ENCODE peak calls at places on chromosomes 16 and 17, in eight cellular contexts. Z is PC-9, C is BE2C, M is AG10803, L is PC-3, B is coronary artery, O is NB4, S is fibroblast of pulmonary artery. N is an unnamed sample.

GRCh38 chr16:9836118-9836736 is 346.0 kb downstream of the GRIN2A start:
- DNase-seq in L (peak), C (no peak), Z (no peak), B (no peak), M (peak), O (peak), S (peak), N (peak)

GRCh38 chr17:65902831-65903549 is 288.9 kb downstream of the CEP112 start:
- DNase-seq in L (no peak), S (no peak), O (no peak), B (no peak), C (no peak), Z (no peak), M (no peak), N (no peak)

GRCh38 chr16:80463303-80463702 is 77.5 kb upstream of the DYNLRB2 start:
- DNase-seq in M (no peak), B (no peak), Z (no peak), S (no peak), C (no peak), L (no peak), O (no peak), N (no peak)

GRCh38 chr17:46167826-46168569 is 25.2 kb downstream of the KANSL1 start:
- DNase-seq in M (peak), S (peak), C (no peak), L (peak), B (no peak), O (no peak), Z (no peak), N (peak)

GRCh38 chr16:11586375-11586855 is 304 bp downstream of the LITAF start:
- DNase-seq in L (no peak), C (no peak), Z (no peak), S (no peak), O (no peak), B (no peak), M (no peak), N (no peak)

GRCh38 chr17:78342438-78343098 is 17.3 kb downstream of the SOCS3 start:
- DNase-seq in L (peak), O (peak), B (peak), M (peak), C (no peak), S (peak), Z (peak), N (no peak)

GRCh38 chr17:72454342-72454741 is 333.5 kb downstream of the SOX9 start:
- DNase-seq in C (no peak), M (no peak), Z (no peak), O (no peak), S (no peak), L (no peak), B (no peak), N (no peak)

GRCh38 chr17:82371333-82372062 is at the start of gene UTS2R:
- DNase-seq in S (no peak), M (no peak), Z (no peak), C (no peak), L (no peak), B (no peak), O (no peak), N (no peak)

GRCh38 chr17:7293821-7294613 is 422 bp downstream of the YBX2 start:
- DNase-seq in C (no peak), L (no peak), M (no peak), B (no peak), S (no peak), Z (peak), O (peak), N (no peak)

GRCh38 chr17:2755941-2756724 is 6.7 kb upstream of the CCDC92B start:
- DNase-seq in O (no peak), L (no peak), Z (no peak), M (no peak), C (no peak), S (no peak), B (no peak), N (no peak)

GRCh38 chr16:3129137-3130131 is 5.4 kb upstream of the ZNF213 start:
- DNase-seq in M (peak), B (peak), C (peak), O (peak), S (peak), L (peak), Z (peak), N (peak)

GRCh38 chr17:4676777-4677176 is 27.2 kb downstream of the PELP1 start:
- DNase-seq in B (no peak), S (no peak), M (no peak), Z (no peak), L (no peak), C (no peak), O (no peak), N (no peak)

GRCh38 chr16:11254913-11255736 is 879 bp downstream of the SOCS1 start:
- DNase-seq in B (no peak), L (peak), C (peak), M (peak), O (peak), S (peak), Z (peak), N (no peak)

GRCh38 chr16:15482068-15482747 is 47.8 kb downstream of the BMERB1 start:
- DNase-seq in O (peak), B (peak), L (peak), C (peak), Z (peak), S (peak), M (peak), N (peak)

GRCh38 chr17:47959825-47960655 is 2.4 kb upstream of the PRR15L start:
- DNase-seq in O (no peak), Z (peak), B (no peak), L (no peak), M (no peak), C (no peak), S (no peak), N (no peak)

GRCh38 chr17:78313735-78314648 is 45.9 kb downstream of the SOCS3 start:
- DNase-seq in B (no peak), Z (peak), L (peak), M (peak), C (peak), S (peak), O (peak), N (peak)

GRCh38 chr17:13597723-13598347 is 3.9 kb downstream of the HS3ST3A1 start:
- DNase-seq in B (no peak), Z (peak), C (peak), M (peak), O (peak), S (peak), L (peak), N (peak)

GRCh38 chr17:73998246-73999220 is 204.9 kb upstream of the RPL38 start:
- DNase-seq in O (peak), C (peak), Z (peak), M (no peak), L (peak), B (no peak), S (no peak), N (no peak)

DNA sequence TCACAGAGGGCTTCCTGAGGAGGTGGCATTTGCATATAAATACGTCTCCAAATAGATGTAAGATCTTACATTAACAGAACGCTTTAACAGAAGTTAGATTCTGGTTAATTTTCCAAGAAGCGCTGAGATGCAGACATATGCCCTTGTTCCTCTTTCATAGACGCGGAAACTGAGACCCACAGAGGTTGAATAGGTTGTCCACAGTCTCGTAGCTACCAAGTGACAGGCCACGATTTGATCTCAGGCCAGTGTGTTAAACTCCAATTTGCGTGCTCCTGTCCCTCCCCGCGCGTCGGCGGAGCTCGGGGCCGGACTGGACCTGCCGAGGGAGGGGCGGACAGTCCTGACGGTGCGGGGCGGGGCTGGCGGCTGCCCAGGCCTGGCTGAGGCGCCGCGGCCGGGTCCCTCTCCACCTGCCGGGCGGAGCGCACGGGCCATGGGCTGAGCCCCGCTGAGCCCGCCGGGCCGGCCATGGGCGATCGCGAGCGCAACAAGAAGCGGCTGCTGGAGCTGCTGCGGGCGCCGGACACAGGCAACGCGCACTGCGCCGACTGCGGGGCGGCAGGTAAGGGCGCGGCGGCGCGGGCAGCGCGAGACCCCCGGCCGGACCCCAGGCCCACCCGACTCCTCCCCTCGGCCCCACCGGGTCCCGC is at the start of gene ADAP2:
- DNase-seq in B (no peak), C (peak), M (no peak), O (peak), Z (peak), L (peak), S (no peak), N (no peak)
- H3K4me3 ChIP-seq in B (peak), C (no peak), M (no peak), O (no peak), Z (peak), L (peak), S (peak), N (peak)

GRCh38 chr17:62692721-62693431 is 65.4 kb downstream of the MRC2 start:
- DNase-seq in O (peak), L (peak), B (no peak), S (peak), Z (no peak), M (peak), C (peak), N (no peak)
- TF ChIP-seq CTCF in O (peak), L (peak), B (no peak), S (peak), Z (peak), M (peak), C (peak), N (peak)

GRCh38 chr17:75815399-75815798 is 28.8 kb downstream of the UNC13D start:
- DNase-seq in O (no peak), S (no peak), B (no peak), Z (no peak), M (no peak), C (no peak), L (no peak), N (no peak)
- H3K4me3 ChIP-seq in O (no peak), S (no peak), B (no peak), Z (no peak), M (no peak), C (no peak), L (no peak), N (no peak)

GRCh38 chr16:21613361-21613760 is 14.0 kb downstream of the METTL9 start:
- DNase-seq in L (no peak), B (no peak), S (no peak), O (no peak), M (no peak), Z (no peak), C (no peak), N (no peak)

GRCh38 chr16:21611178-21611545 is 11.8 kb downstream of the METTL9 start:
- DNase-seq in Z (no peak), C (no peak), L (peak), M (peak), O (peak), B (no peak), S (peak), N (no peak)

GRCh38 chr16:21611546-21612384 is 12.4 kb downstream of the METTL9 start:
- DNase-seq in C (no peak), O (no peak), L (peak), M (peak), Z (peak), B (no peak), S (peak), N (no peak)

GRCh38 chr16:21618261-21618660 is 18.9 kb downstream of the METTL9 start:
- DNase-seq in M (no peak), C (no peak), L (no peak), Z (no peak), O (no peak), B (no peak), S (no peak), N (no peak)

GRCh38 chr16:21614896-21615295 is 15.5 kb downstream of the METTL9 start:
- DNase-seq in B (no peak), C (no peak), L (no peak), S (no peak), M (no peak), O (peak), Z (no peak), N (no peak)
- TF ChIP-seq CTCF in B (no peak), C (peak), L (peak), S (no peak), M (no peak), O (peak), Z (no peak), N (no peak)

GRCh38 chr17:28043296-28043695 is 819 bp downstream of the NLK start:
- DNase-seq in Z (no peak), O (no peak), L (no peak), B (no peak), M (no peak), C (no peak), S (no peak), N (no peak)

GRCh38 chr17:28046034-28046825 is 3.8 kb downstream of the NLK start:
- DNase-seq in L (no peak), O (no peak), B (no peak), Z (no peak), S (no peak), C (no peak), M (no peak), N (no peak)

GRCh38 chr17:28042721-28043291 is 329 bp downstream of the NLK start:
- DNase-seq in Z (no peak), B (no peak), L (no peak), O (no peak), M (no peak), C (no peak), S (no peak), N (no peak)

GRCh38 chr17:28047806-28048205 is 5.3 kb downstream of the NLK start:
- DNase-seq in S (no peak), C (no peak), L (no peak), M (no peak), Z (no peak), O (no peak), B (no peak), N (no peak)

GRCh38 chr17:28045304-28045703 is 2.8 kb downstream of the NLK start:
- DNase-seq in B (no peak), S (no peak), C (no peak), L (no peak), M (no peak), Z (no peak), O (no peak), N (no peak)
- H3K4me3 ChIP-seq in B (no peak), S (peak), C (no peak), L (peak), M (no peak), Z (no peak), O (no peak), N (no peak)

GRCh38 chr17:57955183-57955952 is at the start of gene CUEDC1:
- DNase-seq in Z (peak), S (peak), L (peak), M (peak), C (peak), O (peak), B (peak), N (no peak)
- TF ChIP-seq CTCF in Z (peak), S (no peak), L (no peak), M (peak), C (no peak), O (no peak), B (peak), N (peak)

GRCh38 chr17:64546716-64547115 is 39.9 kb downstream of the CEP95 start:
- DNase-seq in Z (no peak), B (no peak), L (no peak), S (no peak), C (no peak), M (no peak), O (no peak), N (no peak)

GRCh38 chr17:64547354-64547753 is 40.6 kb downstream of the CEP95 start:
- DNase-seq in C (no peak), M (no peak), S (no peak), Z (no peak), O (no peak), L (no peak), B (no peak), N (no peak)

GRCh38 chr17:64540118-64540776 is 33.5 kb downstream of the CEP95 start:
- DNase-seq in Z (no peak), S (no peak), L (peak), B (no peak), O (no peak), M (no peak), C (no peak), N (peak)

DNA sequence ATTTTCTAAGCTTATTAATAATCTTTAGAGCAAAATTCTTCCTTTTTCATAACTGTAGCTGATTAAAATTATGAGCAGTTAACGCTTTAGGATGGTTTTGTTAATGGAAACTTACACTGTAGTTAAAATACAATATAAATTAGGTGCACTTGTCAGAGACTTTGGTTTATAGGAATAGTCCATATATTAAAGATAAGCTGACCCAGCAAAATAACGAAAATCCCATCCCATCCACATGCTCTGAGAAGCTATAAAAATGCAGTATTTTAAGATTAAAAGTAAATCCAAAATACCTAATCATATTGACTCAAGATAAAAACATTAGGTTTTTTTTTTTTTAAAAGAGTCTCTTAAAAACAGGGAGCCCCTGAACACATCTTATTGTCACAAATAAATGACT is 38.0 kb downstream of the CEP95 start:
- DNase-seq in O (no peak), S (no peak), L (no peak), M (no peak), Z (no peak), C (no peak), B (no peak), N (no peak)
- H3K4me3 ChIP-seq in O (no peak), S (no peak), L (no peak), M (no peak), Z (no peak), C (no peak), B (no peak), N (no peak)

DNA sequence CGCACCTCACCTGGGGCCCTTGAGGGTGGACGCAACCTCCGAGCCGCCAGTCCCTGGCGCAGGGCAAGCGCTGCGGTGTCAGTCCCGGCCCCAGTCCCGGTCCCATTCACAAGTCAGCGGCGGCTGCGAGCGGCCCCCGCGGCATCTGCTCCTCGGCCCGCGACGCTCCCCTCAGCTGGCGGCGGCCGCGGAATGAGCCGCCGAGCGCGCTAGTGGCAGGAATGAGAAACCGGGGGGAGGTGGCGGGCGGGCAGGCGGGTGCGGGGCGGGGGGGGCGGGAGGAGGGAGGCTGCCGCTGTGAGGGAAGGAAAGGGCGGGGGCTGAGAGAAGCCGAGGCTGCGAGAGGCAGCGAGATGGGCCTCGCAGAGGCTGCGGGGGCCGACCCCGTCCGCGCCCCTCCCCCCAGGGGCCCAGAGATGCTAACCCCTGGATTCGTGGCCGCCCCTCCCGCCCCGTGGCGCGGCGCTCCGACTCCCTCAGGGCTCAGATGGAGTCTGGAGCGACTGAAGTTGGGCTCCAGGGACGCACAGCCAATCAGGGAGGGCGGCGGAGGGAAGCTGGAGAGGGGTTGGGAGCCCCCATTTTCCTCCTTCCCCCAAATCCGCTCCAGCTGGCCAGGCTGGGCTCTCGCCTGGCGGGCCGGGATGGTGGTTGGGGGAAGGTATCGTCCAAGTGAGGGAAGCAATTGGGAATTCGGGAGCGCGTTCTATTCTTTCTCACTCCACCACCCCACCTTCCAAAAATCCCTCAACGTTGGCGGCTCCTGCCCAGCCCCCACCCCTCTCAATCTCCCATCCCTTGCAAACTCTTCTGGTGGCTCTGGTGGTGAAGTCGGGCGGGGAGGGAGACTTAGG is at the start of gene CDH11:
- DNase-seq in O (no peak), B (peak), Z (no peak), C (peak), S (peak), M (peak), L (peak), N (no peak)
- TF ChIP-seq CTCF in O (no peak), B (peak), Z (no peak), C (no peak), S (peak), M (peak), L (no peak), N (no peak)

GRCh38 chr16:14182999-14183398 is 111.9 kb downstream of the MRTFB start:
- DNase-seq in Z (no peak), B (no peak), S (no peak), C (no peak), M (no peak), O (no peak), L (no peak), N (no peak)

GRCh38 chr16:14186007-14186953 is 115.2 kb downstream of the MRTFB start:
- DNase-seq in L (peak), M (peak), O (no peak), C (peak), B (no peak), S (peak), Z (no peak), N (no peak)

GRCh38 chr16:14186954-14187306 is 115.8 kb downstream of the MRTFB start:
- DNase-seq in B (no peak), O (no peak), M (no peak), Z (no peak), L (no peak), S (no peak), C (no peak), N (no peak)

GRCh38 chr16:14193316-14193871 is 122.3 kb downstream of the MRTFB start:
- DNase-seq in Z (no peak), C (no peak), O (no peak), B (no peak), L (no peak), S (no peak), M (no peak), N (no peak)

DNA sequence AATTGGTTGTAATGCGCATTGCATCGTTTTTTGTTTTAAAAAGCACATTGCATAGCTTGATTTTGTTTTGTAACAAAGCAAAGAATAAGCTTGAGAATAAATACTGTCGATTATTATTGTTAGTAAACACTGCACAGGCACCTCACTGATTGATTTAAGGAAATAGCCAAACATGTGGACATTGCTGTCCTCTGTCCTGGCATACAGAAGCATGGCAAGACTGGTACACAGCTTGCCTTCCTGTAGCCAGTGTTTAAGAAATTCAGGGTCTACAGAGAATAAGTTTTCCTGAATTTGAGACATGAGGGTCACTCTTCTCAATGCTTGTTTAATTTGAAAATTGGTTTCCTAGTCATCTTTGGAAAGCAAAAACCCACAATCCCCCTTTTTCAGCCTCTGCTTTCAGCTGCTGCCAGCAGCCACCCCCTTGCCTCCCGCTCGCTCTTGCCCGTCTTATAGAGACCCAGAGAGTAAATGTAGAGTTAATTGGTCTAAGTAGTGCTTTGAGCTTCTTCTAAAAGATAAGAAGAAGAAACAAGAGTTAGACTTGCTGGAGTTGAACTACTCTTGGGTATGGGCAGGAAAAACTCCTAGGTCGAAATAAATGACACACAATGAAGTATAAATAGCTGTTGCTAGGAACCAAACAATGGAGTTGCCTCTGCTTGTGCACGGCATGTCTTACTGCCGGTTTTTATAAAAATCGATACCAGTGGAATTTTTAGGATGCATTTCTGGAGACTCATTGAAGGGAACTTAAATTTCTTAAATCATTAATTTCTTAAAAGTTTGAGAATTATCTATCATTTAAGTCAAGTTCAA is 116.6 kb downstream of the MRTFB start:
- DNase-seq in M (no peak), B (no peak), L (no peak), C (no peak), O (no peak), S (no peak), Z (no peak), N (no peak)
- H3K4me3 ChIP-seq in M (no peak), B (peak), L (no peak), C (no peak), O (no peak), S (no peak), Z (no peak), N (no peak)

N was measured in LNCaP clone FGC.